ENCODE peak calls at places on chromosome 10, in five cellular contexts. S is sigmoid colon, P is transverse colon, J is tibial nerve, H is adrenal gland. I is an unnamed sample.

GRCh38 chr10:12050528-12050927 is 7.9 kb upstream of the UPF2 start:
- DNase-seq in J (no peak), P (no peak), S (no peak), H (no peak), I (no peak)

GRCh38 chr10:130500251-130501000 is 364.2 kb downstream of the GLRX3 start:
- DNase-seq in J (no peak), S (no peak), H (no peak), P (no peak), I (peak; percentile 23)

GRCh38 chr10:123906884-123907652 is 15.5 kb upstream of the CPXM2 start:
- DNase-seq in J (no peak), P (no peak), H (no peak), S (no peak), I (no peak)

GRCh38 chr10:12241810-12242529 is 46.0 kb downstream of the CDC123 start:
- DNase-seq in P (no peak), S (no peak), H (no peak), J (no peak), I (no peak)

GRCh38 chr10:99983280-99983988 is 26.3 kb downstream of the DNMBP start:
- DNase-seq in H (peak; percentile 55), J (peak; percentile 41), S (no peak), P (no peak), I (no peak)

GRCh38 chr10:14358886-14359573 is 28.3 kb upstream of the FRMD4A start:
- DNase-seq in S (no peak), P (no peak), J (no peak), H (no peak), I (no peak)

GRCh38 chr10:75648186-75648761 is 216.8 kb downstream of the LRMDA start:
- DNase-seq in J (no peak), S (no peak), P (no peak), H (no peak), I (no peak)

GRCh38 chr10:66167816-66168215 is 758.0 kb upstream of the LRRTM3 start:
- DNase-seq in H (no peak), J (no peak), P (no peak), S (no peak), I (no peak)

GRCh38 chr10:60048146-60048545 is 141.8 kb upstream of the CCDC6 start:
- DNase-seq in S (no peak), H (no peak), J (no peak), P (peak; percentile 14), I (no peak)

GRCh38 chr10:1059902-1060301 is 3.7 kb downstream of the WDR37 start:
- DNase-seq in J (no peak), S (no peak), P (no peak), H (no peak), I (no peak)

GRCh38 chr10:1057106-1057657 is 997 bp downstream of the WDR37 start:
- DNase-seq in H (no peak), J (no peak), S (no peak), P (no peak), I (no peak)

GRCh38 chr10:1056326-1057105 is at the start of gene WDR37:
- DNase-seq in S (peak; percentile 92), J (peak; percentile 77), P (peak; percentile 89), H (peak; percentile 84), I (peak; percentile 93)

GRCh38 chr10:1054684-1055083 is 1.5 kb upstream of the WDR37 start:
- DNase-seq in P (no peak), H (no peak), S (no peak), J (no peak), I (no peak)

GRCh38 chr10:1058017-1058416 is 1.8 kb downstream of the WDR37 start:
- DNase-seq in S (no peak), P (no peak), J (no peak), H (no peak), I (no peak)
- TF ChIP-seq POLR2A in S (no peak), P (no peak), J (no peak), H (peak; percentile 53), I (no peak)

DNA sequence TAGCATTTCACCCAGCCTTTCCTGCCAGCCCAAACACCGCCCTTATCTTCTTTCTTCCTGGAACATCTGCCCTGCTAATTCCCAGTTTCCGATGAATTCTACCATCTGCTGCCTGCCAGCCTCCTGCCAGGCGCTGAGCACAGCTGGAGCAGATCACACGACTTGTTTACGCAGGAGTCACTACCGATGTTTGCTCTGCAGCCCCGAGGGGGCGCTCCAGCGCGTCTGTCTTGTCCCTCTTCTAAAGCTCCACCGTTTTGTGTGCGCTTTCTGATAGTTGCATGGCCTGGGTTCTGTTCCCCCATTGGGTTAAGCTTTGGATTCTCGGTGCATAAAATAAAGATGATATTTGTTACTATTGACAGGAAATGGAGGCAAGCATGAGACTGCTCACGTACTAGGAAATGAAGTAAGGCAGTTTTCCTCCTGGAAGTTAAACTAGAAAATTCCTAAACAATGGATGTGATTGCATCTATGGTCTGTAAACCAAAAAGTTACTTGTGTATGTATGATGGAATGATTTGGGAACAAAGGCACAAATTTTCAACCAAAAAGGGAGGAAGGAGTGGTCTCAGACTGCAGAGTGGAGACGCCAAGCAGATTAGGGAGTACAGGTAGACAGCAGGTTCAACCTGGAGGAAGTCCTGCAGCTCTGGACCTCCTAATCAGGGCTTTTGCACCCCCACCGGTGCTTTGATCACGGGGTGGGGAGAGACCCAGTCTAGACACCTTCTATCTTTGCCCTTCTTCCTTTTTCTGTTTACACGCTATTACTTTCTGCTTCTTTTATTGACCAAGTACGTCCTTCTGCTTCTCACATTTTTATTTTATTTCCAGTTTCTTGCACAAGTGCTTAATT is 2.2 kb upstream of the RBM17 start:
- DNase-seq in H (peak; percentile 91), J (peak; percentile 77), P (peak; percentile 92), S (peak; percentile 93), I (peak; percentile 91)
- H3K4me1 ChIP-seq in H (peaks cover 17% of the 10 kb centered on the region), J (peaks cover 47% of the 10 kb centered on the region), P (peaks cover 18% of the 10 kb centered on the region), S (peaks cover 38% of the 10 kb centered on the region), I (peaks cover 8% of the 10 kb centered on the region)

GRCh38 chr10:131981429-131982184 is at the start of gene BNIP3:
- DNase-seq in S (peak; percentile 97), H (peak; percentile 93), J (peak; percentile 88), P (peak; percentile 93), I (peak; percentile 96)
- TF ChIP-seq CTCF in S (no peak), H (no peak), J (peak; percentile 12), P (no peak), I (no peak)

DNA sequence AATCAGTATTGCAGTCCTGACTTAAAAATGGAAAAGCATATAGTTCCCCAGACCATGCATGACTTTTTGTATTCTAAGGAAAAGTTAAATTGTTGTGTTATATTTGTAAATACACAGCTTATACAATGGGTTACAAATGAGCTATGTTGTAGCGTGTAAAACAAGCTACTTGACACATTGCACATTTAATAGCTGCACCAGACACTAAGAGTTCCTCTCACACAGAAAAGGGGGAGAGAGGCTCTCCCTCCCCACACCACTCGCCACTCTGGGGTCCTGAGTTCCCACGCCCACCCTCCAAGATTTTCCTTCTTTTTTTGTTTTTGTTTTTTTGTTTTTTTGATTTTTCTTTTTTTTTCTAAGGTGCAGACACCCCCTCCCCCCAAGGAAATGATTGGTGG is 6.3 kb downstream of the KLF6 start:
- DNase-seq in P (no peak), H (no peak), J (no peak), S (no peak), I (no peak)
- TF ChIP-seq POLR2A in P (no peak), H (no peak), J (no peak), S (no peak), I (no peak)

GRCh38 chr10:50575477-50576244 is 48.1 kb downstream of the SGMS1 start:
- DNase-seq in H (no peak), J (no peak), P (no peak), S (no peak), I (no peak)
- H3K4me1 ChIP-seq in H (peaks cover 20% of the 10 kb centered on the region), J (peaks cover 53% of the 10 kb centered on the region), P (peaks cover 29% of the 10 kb centered on the region), S (peaks cover 27% of the 10 kb centered on the region), I (no peaks in the 10 kb centered on the region)

GRCh38 chr10:95391570-95392249 is 100.9 kb upstream of the PDLIM1 start:
- DNase-seq in S (no peak), P (no peak), J (no peak), H (no peak), I (no peak)
- TF ChIP-seq CTCF in S (no peak), P (no peak), J (no peak), H (no peak), I (no peak)

GRCh38 chr10:3805227-3805790 is 20.3 kb upstream of the KLF6 start:
- DNase-seq in P (no peak), J (peak; percentile 55), S (no peak), H (peak; percentile 44), I (no peak)

GRCh38 chr10:3803884-3804741 is 19.1 kb upstream of the KLF6 start:
- DNase-seq in S (no peak), H (no peak), P (no peak), J (no peak), I (no peak)

GRCh38 chr10:3806603-3807002 is 21.6 kb upstream of the KLF6 start:
- DNase-seq in H (no peak), P (peak; percentile 83), J (no peak), S (no peak), I (no peak)

GRCh38 chr10:3807221-3807927 is 22.4 kb upstream of the KLF6 start:
- DNase-seq in S (no peak), H (no peak), P (no peak), J (no peak), I (no peak)

DNA sequence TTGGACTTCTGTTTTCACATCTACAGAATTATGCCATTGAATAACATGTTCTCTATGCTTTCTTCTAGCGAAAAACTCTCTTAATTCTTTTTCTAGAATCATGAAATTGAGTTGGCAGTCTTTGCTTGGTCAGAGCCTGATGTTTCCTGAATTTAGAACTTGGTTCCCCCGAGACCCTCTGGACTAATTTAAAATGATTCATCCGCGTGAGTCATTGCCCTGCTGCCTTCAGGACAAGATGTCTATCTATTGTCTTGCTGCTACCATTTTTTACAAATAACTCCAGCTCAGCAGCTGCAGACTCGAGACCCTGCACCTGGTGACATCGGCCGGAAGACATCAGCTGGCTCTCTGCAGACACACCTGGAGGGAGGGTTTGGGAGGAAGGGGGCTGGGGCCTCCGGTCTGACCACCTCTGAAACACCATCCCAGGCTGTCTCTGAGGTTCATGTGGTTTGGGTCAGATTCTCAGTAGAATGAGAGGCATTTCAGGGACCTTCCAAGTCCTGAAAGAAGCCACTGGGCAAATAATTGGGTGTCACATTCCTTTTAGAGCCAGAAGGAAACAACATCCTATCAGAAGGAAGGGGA is 20.9 kb upstream of the KLF6 start:
- DNase-seq in H (no peak), S (peak; percentile 81), P (peak; percentile 61), J (peak; percentile 78), I (no peak)
- TF ChIP-seq POLR2A in H (no peak), S (no peak), P (no peak), J (no peak), I (no peak)

I was measured in right lobe of liver.